ENCODE peak calls at places on chromosome 18, in seven cellular contexts. T is GM12878, G is GM10248, U is fibroblast of mammary gland, I is heart right ventricle, B is RWPE1, C is endothelial cell. E is an unnamed sample.

GRCh38 chr18:74257083-74257482 is 34.7 kb downstream of the CYB5A start:
- DNase-seq in T (no peak), G (no peak), U (no peak), I (no peak), B (no peak), C (no peak), E (no peak)

GRCh38 chr18:55830490-55830889 is 242.5 kb upstream of the TCF4 start:
- DNase-seq in T (no peak), G (no peak), U (peak), I (no peak), B (no peak), C (no peak), E (no peak)

GRCh38 chr18:46002934-46003333 is 35.8 kb upstream of the EPG5 start:
- DNase-seq in T (no peak), G (no peak), U (no peak), I (no peak), B (no peak), C (no peak), E (no peak)

GRCh38 chr18:45569566-45569965 is 45.7 kb upstream of the SLC14A2 start:
- DNase-seq in T (no peak), G (no peak), U (no peak), I (no peak), B (no peak), C (no peak), E (no peak)

GRCh38 chr18:24703316-24703715 is 242.9 kb downstream of the HRH4 start:
- DNase-seq in T (no peak), G (no peak), U (no peak), I (no peak), B (no peak), C (no peak), E (no peak)

GRCh38 chr18:2536493-2536892 is 34.8 kb downstream of the METTL4 start:
- DNase-seq in T (no peak), G (no peak), U (peak), I (no peak), B (no peak), C (no peak), E (no peak)

GRCh38 chr18:46528037-46528436 is 129.0 kb downstream of the LOXHD1 start:
- DNase-seq in T (no peak), G (no peak), U (no peak), I (no peak), B (no peak), C (no peak), E (no peak)

GRCh38 chr18:62631173-62631572 is 84.2 kb upstream of the PHLPP1 start:
- DNase-seq in T (no peak), G (no peak), U (peak), I (no peak), B (no peak), C (no peak), E (no peak)

GRCh38 chr18:31101148-31102019 is 837 bp downstream of the DSC2 start:
- DNase-seq in T (no peak), G (peak), U (no peak), I (peak), B (no peak), C (peak), E (peak)

GRCh38 chr18:70181015-70181414 is 24.5 kb downstream of the RTTN start:
- DNase-seq in T (no peak), G (no peak), U (peak), I (no peak), B (peak), C (no peak), E (no peak)

GRCh38 chr18:65750421-65751144 is at the start of gene CDH7:
- DNase-seq in T (no peak), G (no peak), U (no peak), I (peak), B (no peak), C (peak), E (no peak)

GRCh38 chr18:54828290-54828871 is at the start of gene RAB27B:
- DNase-seq in T (no peak), G (no peak), U (peak), I (peak), B (peak), C (peak), E (no peak)

GRCh38 chr18:31419457-31419932 is 28.0 kb upstream of the DSG3 start:
- DNase-seq in T (no peak), G (no peak), U (no peak), I (no peak), B (peak), C (no peak), E (no peak)

GRCh38 chr18:1522249-1522615 is 617.6 kb downstream of the ADCYAP1 start:
- DNase-seq in T (no peak), G (no peak), U (no peak), I (no peak), B (no peak), C (no peak), E (no peak)

DNA sequence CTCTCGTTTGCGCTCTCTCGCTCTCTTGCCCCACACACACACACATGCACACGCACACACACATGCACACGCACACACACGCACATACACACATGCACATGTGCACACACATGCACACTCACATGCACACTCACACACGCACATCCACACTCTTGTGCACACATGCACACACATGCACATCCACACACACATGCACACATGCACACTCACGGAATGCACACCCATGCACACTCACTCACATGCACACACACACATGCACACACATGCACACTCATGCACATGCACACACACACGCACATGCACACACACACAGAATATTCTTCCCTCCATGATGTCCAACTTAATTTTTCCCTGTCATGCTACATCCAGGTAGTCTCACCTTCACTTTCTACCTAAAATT is 360.1 kb downstream of the DCC start:
- DNase-seq in T (no peak), G (no peak), U (no peak), I (no peak), B (no peak), C (no peak), E (no peak)
- TF ChIP-seq CTCF in T (no peak), G (no peak), U (no peak), I (no peak), B (no peak), C (no peak), E (no peak)

GRCh38 chr18:79399275-79400081 is 3.7 kb downstream of the NFATC1 start:
- DNase-seq in T (no peak), G (no peak), U (no peak), I (no peak), B (no peak), C (peak), E (peak)

GRCh38 chr18:79396431-79397287 is 929 bp downstream of the NFATC1 start:
- DNase-seq in T (no peak), G (peak), U (peak), I (peak), B (peak), C (peak), E (peak)

GRCh38 chr18:79397288-79397829 is 1.6 kb downstream of the NFATC1 start:
- DNase-seq in T (no peak), G (no peak), U (no peak), I (no peak), B (no peak), C (no peak), E (no peak)

GRCh38 chr18:79400091-79400590 is 4.4 kb downstream of the NFATC1 start:
- DNase-seq in T (no peak), G (peak), U (no peak), I (peak), B (peak), C (no peak), E (peak)

GRCh38 chr18:79397830-79398761 is 2.4 kb downstream of the NFATC1 start:
- DNase-seq in T (no peak), G (no peak), U (no peak), I (no peak), B (no peak), C (no peak), E (no peak)
- TF ChIP-seq CTCF in T (no peak), G (no peak), U (no peak), I (no peak), B (no peak), C (no peak), E (no peak)

DNA sequence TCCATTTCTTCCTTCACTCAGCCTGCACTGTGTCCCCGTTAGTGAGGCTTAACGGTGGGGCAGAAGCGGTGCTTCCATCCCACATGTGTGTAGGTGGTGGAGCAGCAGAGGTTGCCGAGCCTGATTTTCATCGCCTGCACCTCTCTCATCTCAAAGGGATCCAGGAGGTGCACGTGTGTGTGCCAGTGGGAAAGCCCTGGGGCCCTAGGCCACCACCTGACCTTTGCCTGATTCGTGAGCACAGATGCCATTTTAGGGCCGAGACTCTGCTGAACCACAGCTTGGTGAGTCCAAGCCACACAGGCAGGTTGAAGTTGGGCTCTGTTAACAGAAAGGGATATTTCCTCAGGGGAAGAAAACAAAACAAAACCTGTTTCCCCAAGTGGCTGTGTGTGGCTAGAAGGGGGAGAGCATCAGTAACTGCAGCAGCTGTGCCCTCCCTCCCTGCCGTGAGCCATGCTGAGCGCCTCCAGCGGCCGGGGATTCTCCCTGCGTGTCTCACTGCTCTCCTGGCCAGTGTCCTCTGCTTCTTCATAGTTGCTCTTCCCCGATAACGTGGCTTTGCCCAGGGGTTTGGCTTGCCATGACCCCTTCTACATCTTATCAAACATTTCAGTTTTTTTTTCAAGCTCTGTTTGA is 81.5 kb downstream of the MAPRE2 start:
- DNase-seq in T (no peak), G (no peak), U (no peak), I (no peak), B (no peak), C (peak), E (peak)
- TF ChIP-seq CTCF in T (no peak), G (peak), U (no peak), I (peak), B (no peak), C (no peak), E (peak)

GRCh38 chr18:57029761-57030160 is 117.1 kb upstream of the BOD1L2 start:
- DNase-seq in T (no peak), G (no peak), U (no peak), I (no peak), B (no peak), C (no peak), E (no peak)
- TF ChIP-seq CTCF in T (peak), G (no peak), U (no peak), I (no peak), B (no peak), C (peak), E (no peak)

GRCh38 chr18:47755102-47755456 is 175.4 kb downstream of the SMAD2 start:
- DNase-seq in T (no peak), G (no peak), U (no peak), I (no peak), B (no peak), C (no peak), E (no peak)
- TF ChIP-seq CTCF in T (no peak), G (no peak), U (no peak), I (no peak), B (no peak), C (no peak), E (no peak)

GRCh38 chr18:72863754-72864153 is 4.0 kb downstream of the NETO1 start:
- DNase-seq in T (no peak), G (no peak), U (no peak), I (no peak), B (no peak), C (no peak), E (no peak)
- TF ChIP-seq CTCF in T (no peak), G (no peak), U (no peak), I (no peak), B (no peak), C (no peak), E (no peak)

GRCh38 chr18:13796515-13796914 is 27.4 kb upstream of the MC5R start:
- DNase-seq in T (no peak), G (no peak), U (no peak), I (no peak), B (no peak), C (no peak), E (no peak)
- TF ChIP-seq CTCF in T (no peak), G (no peak), U (no peak), I (no peak), B (no peak), C (no peak), E (no peak)

GRCh38 chr18:8553611-8553924 is 55.7 kb upstream of the RAB12 start:
- DNase-seq in T (no peak), G (no peak), U (no peak), I (no peak), B (no peak), C (no peak), E (no peak)

GRCh38 chr18:8546677-8547076 is 62.6 kb upstream of the RAB12 start:
- DNase-seq in T (no peak), G (no peak), U (no peak), I (no peak), B (no peak), C (no peak), E (no peak)

GRCh38 chr18:8549254-8549653 is 60.0 kb upstream of the RAB12 start:
- DNase-seq in T (no peak), G (no peak), U (no peak), I (no peak), B (no peak), C (no peak), E (no peak)

GRCh38 chr18:8552151-8552550 is 57.1 kb upstream of the RAB12 start:
- DNase-seq in T (no peak), G (no peak), U (no peak), I (no peak), B (no peak), C (no peak), E (no peak)

DNA sequence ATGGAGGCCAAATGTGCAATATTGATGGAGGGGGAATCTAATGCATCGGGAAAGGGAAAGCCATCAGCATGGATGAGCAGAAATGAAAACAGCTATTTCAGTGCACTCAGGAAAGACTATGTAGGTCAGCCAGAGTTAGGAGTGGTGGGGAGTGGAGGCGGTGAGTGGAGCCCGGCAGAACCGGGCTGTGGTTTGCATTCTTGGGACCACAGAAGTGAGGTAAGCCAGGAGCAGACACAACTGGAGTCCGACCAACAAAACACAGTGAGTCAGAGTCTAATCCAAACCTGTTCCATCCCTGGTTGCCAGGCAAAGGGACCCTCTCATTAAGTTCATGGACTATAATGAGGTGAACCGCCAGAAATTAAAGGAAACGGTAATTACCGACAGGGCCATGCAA is 61.1 kb upstream of the RAB12 start:
- DNase-seq in T (no peak), G (no peak), U (peak), I (no peak), B (peak), C (no peak), E (no peak)
- TF ChIP-seq CTCF in T (no peak), G (no peak), U (no peak), I (no peak), B (no peak), C (no peak), E (no peak)

E was measured in GM20000.